ENCODE peak calls at places on chromosomes 13 and 19, in six cellular contexts. E is Peyer's patch, P is non-pigmented ciliary epithelial cell, M is T-helper 17 cell, L is progenitor cell of endocrine pancreas, G is NCI-H1105. W is an unnamed sample.

GRCh38 chr13:95296326-95296939 is 4.8 kb downstream of the ABCC4 start:
- DNase-seq in E (peak), G (no peak), M (no peak), P (no peak), L (peak), W (no peak)

GRCh38 chr13:68551701-68552522 is 1321.8 kb upstream of the PCDH9 start:
- DNase-seq in P (no peak), M (no peak), L (no peak), G (no peak), E (no peak), W (no peak)

GRCh38 chr19:55069137-55069858 is 6.3 kb upstream of the RDH13 start:
- DNase-seq in M (no peak), G (peak), E (no peak), L (no peak), P (no peak), W (no peak)

GRCh38 chr19:18999016-18999758 is 34.1 kb downstream of the SUGP2 start:
- DNase-seq in L (no peak), E (no peak), P (no peak), G (no peak), M (no peak), W (no peak)

GRCh38 chr13:111215081-111216047 is 100.3 kb downstream of the ARHGEF7 start:
- DNase-seq in M (no peak), E (no peak), L (no peak), G (peak), P (no peak), W (no peak)

GRCh38 chr13:99484405-99484981 is 16.8 kb upstream of the TM9SF2 start:
- DNase-seq in E (no peak), P (peak), L (no peak), M (no peak), G (no peak), W (no peak)

GRCh38 chr19:45847661-45848060 is 15.3 kb downstream of the SYMPK start:
- DNase-seq in E (no peak), G (no peak), M (no peak), P (no peak), L (no peak), W (no peak)

GRCh38 chr19:6886272-6886671 is 1.1 kb upstream of the ADGRE1 start:
- DNase-seq in G (no peak), M (no peak), P (no peak), E (no peak), L (no peak), W (no peak)

GRCh38 chr19:3880471-3881271 is at the start of gene ATCAY:
- DNase-seq in E (no peak), G (peak), P (no peak), M (no peak), L (no peak), W (no peak)

GRCh38 chr13:59342396-59342795 is 821.3 kb downstream of the DIAPH3 start:
- DNase-seq in E (no peak), L (no peak), M (no peak), G (no peak), P (no peak), W (no peak)

W was measured in mesenteric fat pad.